ENCODE peak calls at places on chromosomes 7 and 10, in five cellular contexts. C, U, Q, X and J are unnamed samples.

GRCh38 chr10:131654471-131655087 is 246.2 kb upstream of the PPP2R2D start:
- DNase-seq in C (no peak), U (no peak), Q (no peak), X (no peak), J (no peak)

GRCh38 chr10:20059084-20059835 is 243.0 kb downstream of the PLXDC2 start:
- DNase-seq in C (no peak), U (peak), Q (no peak), X (no peak), J (no peak)

GRCh38 chr10:109773818-109774440 is 149.4 kb downstream of the XPNPEP1 start:
- DNase-seq in C (no peak), U (peak), Q (no peak), X (peak), J (peak)

GRCh38 chr10:78212134-78212785 is 178.6 kb downstream of the RPS24 start:
- DNase-seq in C (peak), U (no peak), Q (no peak), X (no peak), J (no peak)

GRCh38 chr7:18961997-18962396 is 155.4 kb downstream of the TWIST1 start:
- DNase-seq in C (no peak), U (peak), Q (no peak), X (peak), J (no peak)

GRCh38 chr10:71771821-71772617 is 1.3 kb downstream of the VSIR start:
- DNase-seq in C (peak), U (peak), Q (no peak), X (peak), J (peak)

GRCh38 chr10:86721232-86721631 is 35.2 kb upstream of the BMPR1A start:
- DNase-seq in C (no peak), U (no peak), Q (no peak), X (no peak), J (no peak)

GRCh38 chr10:69649771-69650550 is 19.9 kb downstream of the FAM241B start:
- DNase-seq in C (no peak), U (no peak), Q (no peak), X (no peak), J (no peak)

GRCh38 chr10:71831646-71832552 is 19.2 kb downstream of the PSAP start:
- DNase-seq in C (no peak), U (no peak), Q (no peak), X (peak), J (no peak)

GRCh38 chr7:106071356-106071998 is 40.6 kb downstream of the SYPL1 start:
- DNase-seq in C (no peak), U (no peak), Q (peak), X (no peak), J (no peak)

GRCh38 chr7:2066251-2066919 is 166.4 kb downstream of the MAD1L1 start:
- DNase-seq in C (no peak), U (no peak), Q (peak), X (no peak), J (no peak)

GRCh38 chr10:103226011-103226410 is 19.7 kb upstream of the RPEL1 start:
- DNase-seq in C (no peak), U (no peak), Q (no peak), X (no peak), J (peak)

GRCh38 chr7:112484671-112485097 is 3.9 kb downstream of the LSMEM1 start:
- DNase-seq in C (no peak), U (peak), Q (no peak), X (peak), J (peak)

GRCh38 chr7:151247016-151247580 is 1.4 kb downstream of the SMARCD3 start:
- DNase-seq in C (peak), U (no peak), Q (no peak), X (no peak), J (no peak)

GRCh38 chr7:39027491-39027890 is 49.8 kb downstream of the POU6F2 start:
- DNase-seq in C (no peak), U (no peak), Q (no peak), X (no peak), J (no peak)

GRCh38 chr10:79442171-79443040 is 3.0 kb downstream of the ZCCHC24 start:
- DNase-seq in C (no peak), U (no peak), Q (no peak), X (no peak), J (no peak)

GRCh38 chr7:155543011-155543881 is 3.1 kb downstream of the CNPY1 start:
- DNase-seq in C (no peak), U (no peak), Q (no peak), X (no peak), J (no peak)

GRCh38 chr7:151661556-151661955 is 141.9 kb upstream of the RHEB start:
- DNase-seq in C (no peak), U (no peak), Q (no peak), X (no peak), J (no peak)

GRCh38 chr7:21869785-21870402 is 75.8 kb downstream of the CDCA7L start:
- DNase-seq in C (no peak), U (peak), Q (no peak), X (peak), J (no peak)

GRCh38 chr10:132575320-132576201 is 38.0 kb downstream of the INPP5A start:
- DNase-seq in C (peak), U (peak), Q (peak), X (peak), J (peak)